ENCODE peak calls at places on chromosome 21, in four cellular contexts. M is GF-D8, C is left cardiac atrium, W is T47D. O is an unnamed sample.

GRCh38 chr21:45973475-45974072 is 8.0 kb upstream of the COL6A1 start:
- DNase-seq in M (peak; percentile 22), C (peak; percentile 90), W (peak; percentile 47), O (peak; percentile 45)

GRCh38 chr21:35831230-35831629 is 229.1 kb downstream of the SETD4 start:
- DNase-seq in M (no peak), C (no peak), W (no peak), O (no peak)

GRCh38 chr21:36735724-36736310 is 36.9 kb downstream of the SIM2 start:
- DNase-seq in M (no peak), C (no peak), W (no peak), O (no peak)

GRCh38 chr21:24265987-24266386 is 1341.3 kb downstream of the MRPL39 start:
- DNase-seq in M (no peak), C (no peak), W (no peak), O (no peak)

GRCh38 chr21:31623664-31624063 is 35.8 kb upstream of the SOD1 start:
- DNase-seq in M (no peak), C (no peak), W (no peak), O (no peak)

GRCh38 chr21:35051287-35051818 is 2.3 kb upstream of the RUNX1 start:
- DNase-seq in M (peak; percentile 98), C (peak; percentile 91), W (peak; percentile 87), O (no peak)

GRCh38 chr21:41759926-41760325 is 6.9 kb downstream of the RIPK4 start:
- DNase-seq in M (no peak), C (no peak), W (no peak), O (no peak)

GRCh38 chr21:42500736-42501135 is 4.7 kb upstream of the RSPH1 start:
- DNase-seq in M (no peak), C (no peak), W (peak; percentile 18), O (no peak)

GRCh38 chr21:17673261-17674020 is 60.7 kb upstream of the BTG3 start:
- DNase-seq in M (no peak), C (no peak), W (peak; percentile 81), O (no peak)

GRCh38 chr21:35573472-35574389 is 486.6 kb downstream of the SETD4 start:
- DNase-seq in M (no peak), C (no peak), W (no peak), O (peak; percentile 21)

GRCh38 chr21:43613755-43614638 is 45.3 kb downstream of the HSF2BP start:
- DNase-seq in M (no peak), C (no peak), W (no peak), O (no peak)

GRCh38 chr21:32143222-32143939 is 135.5 kb downstream of the MIS18A start:
- DNase-seq in M (no peak), C (no peak), W (no peak), O (no peak)

GRCh38 chr21:15826147-15826780 is 96.5 kb downstream of the USP25 start:
- DNase-seq in M (peak; percentile 16), C (no peak), W (peak; percentile 85), O (peak; percentile 59)

GRCh38 chr21:41837756-41838297 is 41.3 kb downstream of the PRDM15 start:
- DNase-seq in M (no peak), C (no peak), W (no peak), O (no peak)

GRCh38 chr21:45366931-45367401 is 38.0 kb upstream of the COL18A1 start:
- DNase-seq in M (no peak), C (peak; percentile 87), W (no peak), O (peak; percentile 94)

GRCh38 chr21:26777166-26777565 is 68.0 kb downstream of the ADAMTS1 start:
- DNase-seq in M (no peak), C (no peak), W (no peak), O (no peak)

GRCh38 chr21:42162831-42163510 is 56.0 kb upstream of the ABCG1 start:
- DNase-seq in M (no peak), C (no peak), W (no peak), O (no peak)

GRCh38 chr21:35529141-35529863 is 480.2 kb upstream of the RUNX1 start:
- DNase-seq in M (no peak), C (no peak), W (no peak), O (peak; percentile 25)

GRCh38 chr21:45970674-45971486 is 10.7 kb upstream of the COL6A1 start:
- DNase-seq in M (no peak), C (peak; percentile 78), W (peak; percentile 30), O (peak; percentile 4)

GRCh38 chr21:35329940-35330670 is 281.0 kb upstream of the RUNX1 start:
- DNase-seq in M (no peak), C (no peak), W (no peak), O (no peak)

GRCh38 chr21:45557611-45558043 is 15.4 kb upstream of the SLC19A1 start:
- DNase-seq in M (no peak), C (no peak), W (no peak), O (no peak)

GRCh38 chr21:25005388-25005787 is 601.9 kb downstream of the MRPL39 start:
- DNase-seq in M (peak; percentile 44), C (no peak), W (no peak), O (no peak)

GRCh38 chr21:46354518-46354917 is 30.6 kb downstream of the PCNT start:
- DNase-seq in M (no peak), C (no peak), W (no peak), O (no peak)

GRCh38 chr21:43340491-43341348 is 86.2 kb downstream of the SIK1 start:
- DNase-seq in M (no peak), C (peak; percentile 36), W (no peak), O (peak; percentile 67)

GRCh38 chr21:42925114-42925907 is at the start of gene ERVH48-1:
- DNase-seq in M (no peak), C (no peak), W (no peak), O (no peak)

GRCh38 chr21:45279446-45280177 is 8.1 kb downstream of the POFUT2 start:
- DNase-seq in M (no peak), C (no peak), W (no peak), O (no peak)

GRCh38 chr21:28922368-28922767 is 70.3 kb downstream of the LTN1 start:
- DNase-seq in M (no peak), C (no peak), W (no peak), O (no peak)

GRCh38 chr21:33330726-33331125 is 6.0 kb downstream of the IFNAR1 start:
- DNase-seq in M (no peak), C (no peak), W (no peak), O (no peak)

GRCh38 chr21:28419811-28420210 is 572.9 kb downstream of the LTN1 start:
- DNase-seq in M (no peak), C (no peak), W (no peak), O (no peak)

GRCh38 chr21:37658994-37659458 is 257.2 kb downstream of the KCNJ6 start:
- DNase-seq in M (no peak), C (no peak), W (peak; percentile 49), O (peak; percentile 82)

O was measured in kidney glomerular epithelial cell.